ENCODE peak calls at places on chromosomes 3 and 15, in ten cellular contexts. Y is stimulated activated CD8-positive, alpha-beta memory T cell treated with anti-CD3 and anti-CD28 coated beads, Interleukin-4, amount 100 ng/mL, for 4 hours; Z is heart left ventricle; D is Calu3; B is NCI-H526; P is activated CD4-positive, alpha-beta memory T cell treated with anti-CD3 and anti-CD28 coated beads, Interleukin-2, amount 10 ng/mL, durations not matched to agents 7 days and 5 days; E is breast epithelium; C is Caki2; H is activated gamma-delta T cell treated with Interleukin-2 at 50 U/mL for 16 hours; A is activated CD4-positive, alpha-beta T cell treated with anti-CD3 and anti-CD28 coated beads for 4 hours. G is an unnamed sample.

GRCh38 chr3:42763023-42763422 is 10.0 kb downstream of the CCDC13 start:
- DNase-seq in Y (no peak), Z (no peak), D (no peak), B (peak), P (no peak), E (no peak), C (no peak), H (no peak), A (no peak), G (no peak)

GRCh38 chr3:73148653-73149052 is 87.2 kb downstream of the EBLN2 start:
- DNase-seq in Y (no peak), Z (no peak), D (no peak), B (no peak), P (no peak), E (no peak), C (no peak), H (no peak), A (no peak), G (no peak)

GRCh38 chr15:22951381-22952280 is 28.5 kb downstream of the CYFIP1 start:
- DNase-seq in Y (no peak), Z (no peak), D (no peak), B (no peak), P (no peak), E (no peak), C (no peak), H (no peak), A (no peak), G (no peak)

GRCh38 chr3:139202226-139202958 is 141.4 kb upstream of the MRPS22 start:
- DNase-seq in Y (no peak), Z (no peak), D (peak), B (peak), P (no peak), E (no peak), C (no peak), H (no peak), A (no peak), G (no peak)

GRCh38 chr15:63348392-63348791 is 33.3 kb downstream of the CA12 start:
- DNase-seq in Y (no peak), Z (no peak), D (peak), B (no peak), P (no peak), E (peak), C (peak), H (no peak), A (no peak), G (no peak)

GRCh38 chr3:128112406-128112968 is 11.1 kb downstream of the RUVBL1 start:
- DNase-seq in Y (no peak), Z (no peak), D (no peak), B (no peak), P (peak), E (peak), C (peak), H (peak), A (no peak), G (no peak)

GRCh38 chr3:68007621-68008226 is 353.3 kb upstream of the SUCLG2 start:
- DNase-seq in Y (no peak), Z (no peak), D (peak), B (no peak), P (peak), E (no peak), C (peak), H (peak), A (peak), G (no peak)

GRCh38 chr3:183537295-183537730 is 18.2 kb downstream of the KLHL6 start:
- DNase-seq in Y (no peak), Z (no peak), D (no peak), B (no peak), P (no peak), E (no peak), C (no peak), H (no peak), A (no peak), G (peak)

GRCh38 chr15:51499379-51499976 is 123.1 kb downstream of the DMXL2 start:
- DNase-seq in Y (no peak), Z (no peak), D (peak), B (peak), P (no peak), E (no peak), C (peak), H (no peak), A (no peak), G (no peak)

GRCh38 chr3:78644847-78645246 is 1123.0 kb downstream of the ROBO1 start:
- DNase-seq in Y (no peak), Z (no peak), D (no peak), B (no peak), P (no peak), E (no peak), C (no peak), H (no peak), A (no peak), G (no peak)

GRCh38 chr15:48966595-48967301 is 3.0 kb upstream of the SHC4 start:
- DNase-seq in Y (peak), Z (no peak), D (peak), B (no peak), P (peak), E (no peak), C (no peak), H (peak), A (no peak), G (no peak)

GRCh38 chr15:57747206-57747605 is 40.7 kb downstream of the POLR2M start:
- DNase-seq in Y (no peak), Z (no peak), D (no peak), B (no peak), P (peak), E (no peak), C (no peak), H (no peak), A (no peak), G (no peak)

GRCh38 chr3:38649500-38650247 is at the start of gene SCN5A:
- DNase-seq in Y (peak), Z (peak), D (peak), B (peak), P (peak), E (no peak), C (peak), H (peak), A (peak), G (peak)

G was measured in ascending aorta.